ENCODE peak calls at places on chromosomes 4 and X, in ten cellular contexts. E is transverse colon, I is foreskin fibroblast, H is cardiac fibroblast, P is SK-N-SH, T is cardiac muscle cell, G is right lobe of liver, M is ovary, N is hepatocyte, Q is heart right ventricle. L is an unnamed sample.

GRCh38 chrX:9610774-9611392 is 146.0 kb downstream of the TBL1X start:
- DNase-seq in G (no peak), I (peak; percentile 37), M (no peak), N (no peak), H (peak; percentile 40), T (peak; percentile 25), E (no peak), P (no peak), Q (no peak), L (no peak)

GRCh38 chr4:56821394-56822263 is at the start of gene SPINK2:
- DNase-seq in T (no peak), G (peak; percentile 35), E (peak; percentile 63), H (no peak), Q (peak; percentile 25), P (peak; percentile 88), I (peak; percentile 8), N (peak; percentile 74), M (no peak), L (peak; percentile 61)

GRCh38 chr4:118014831-118015230 is 19.5 kb upstream of the NDST3 start:
- DNase-seq in G (no peak), T (no peak), M (no peak), P (no peak), Q (no peak), I (no peak), N (no peak), E (no peak), H (no peak), L (no peak)

GRCh38 chrX:119606508-119607389 is 525 bp upstream of the NKRF start:
- DNase-seq in M (no peak), G (no peak), P (no peak), I (no peak), H (no peak), N (no peak), T (peak; percentile 52), Q (no peak), E (no peak), L (no peak)

GRCh38 chrX:47704736-47705135 is 45.8 kb upstream of the UXT start:
- DNase-seq in H (no peak), P (no peak), G (no peak), T (no peak), E (no peak), M (no peak), Q (no peak), I (no peak), N (no peak), L (no peak)

GRCh38 chr4:4386736-4387392 is at the start of gene NSG1:
- DNase-seq in N (peak; percentile 53), H (peak; percentile 38), M (peak; percentile 42), E (no peak), I (peak; percentile 48), P (no peak), T (peak; percentile 57), Q (peak; percentile 36), G (no peak), L (no peak)

GRCh38 chr4:118772149-118773081 is 63.5 kb downstream of the SEC24D start:
- DNase-seq in Q (no peak), P (no peak), H (peak; percentile 72), E (no peak), T (peak; percentile 82), G (no peak), I (peak; percentile 70), M (no peak), N (peak; percentile 51), L (no peak)

GRCh38 chr4:116926631-116927295 is 158.6 kb downstream of the TRAM1L1 start:
- DNase-seq in G (no peak), E (no peak), P (no peak), T (no peak), Q (no peak), M (no peak), N (peak; percentile 8), I (peak; percentile 1), H (no peak), L (no peak)

GRCh38 chrX:110050386-110050785 is 47.5 kb downstream of the TMEM164 start:
- DNase-seq in H (no peak), I (no peak), T (no peak), N (no peak), G (no peak), Q (no peak), M (no peak), E (no peak), P (no peak), L (no peak)

GRCh38 chr4:78020677-78021076 is 36.4 kb upstream of the FRAS1 start:
- DNase-seq in I (no peak), H (no peak), G (no peak), T (no peak), E (no peak), Q (no peak), M (no peak), N (peak; percentile 24), P (no peak), L (no peak)

GRCh38 chr4:147110968-147111367 is 165.3 kb upstream of the TTC29 start:
- DNase-seq in T (peak; percentile 64), N (peak; percentile 29), E (no peak), I (peak; percentile 54), G (no peak), H (peak; percentile 60), P (peak; percentile 29), Q (no peak), M (no peak), L (no peak)

GRCh38 chr4:38179690-38180299 is 219.6 kb downstream of the PTTG2 start:
- DNase-seq in P (peak; percentile 76), G (peak; percentile 69), T (peak; percentile 82), H (peak; percentile 81), N (peak; percentile 89), M (peak; percentile 65), Q (peak; percentile 49), E (peak; percentile 88), I (peak; percentile 83), L (peak; percentile 60)

GRCh38 chrX:152897216-152898144 is at the start of gene ZNF185:
- DNase-seq in G (no peak), T (peak; percentile 58), P (peak; percentile 70), E (peak; percentile 66), I (peak; percentile 43), Q (no peak), H (peak; percentile 17), N (peak; percentile 75), M (no peak), L (no peak)

GRCh38 chr4:53015681-53016080 is 153.6 kb downstream of the RASL11B start:
- DNase-seq in P (peak; percentile 36), I (peak; percentile 83), T (peak; percentile 91), M (peak; percentile 66), E (peak; percentile 24), N (peak; percentile 77), G (no peak), H (peak; percentile 85), Q (no peak), L (no peak)

GRCh38 chr4:148444296-148445070 is 2.3 kb upstream of the NR3C2 start:
- DNase-seq in M (peak; percentile 57), E (peak; percentile 40), T (no peak), I (peak; percentile 40), G (peak; percentile 54), H (no peak), N (peak; percentile 48), P (peak; percentile 74), Q (peak; percentile 55), L (peak; percentile 36)

GRCh38 chr4:6337331-6337935 is 67.8 kb downstream of the WFS1 start:
- DNase-seq in H (no peak), E (no peak), I (no peak), G (no peak), N (no peak), P (no peak), Q (no peak), M (no peak), T (no peak), L (no peak)

GRCh38 chrX:683572-683971 is 53.0 kb downstream of the SHOX start:
- DNase-seq in M (no peak), G (no peak), E (no peak), N (no peak), Q (no peak), I (no peak), H (no peak), P (no peak), T (no peak), L (no peak)

GRCh38 chr4:168128601-168129000 is 36.3 kb downstream of the ANXA10 start:
- DNase-seq in P (no peak), H (no peak), T (no peak), M (no peak), Q (no peak), N (no peak), I (no peak), G (no peak), E (no peak), L (no peak)

DNA sequence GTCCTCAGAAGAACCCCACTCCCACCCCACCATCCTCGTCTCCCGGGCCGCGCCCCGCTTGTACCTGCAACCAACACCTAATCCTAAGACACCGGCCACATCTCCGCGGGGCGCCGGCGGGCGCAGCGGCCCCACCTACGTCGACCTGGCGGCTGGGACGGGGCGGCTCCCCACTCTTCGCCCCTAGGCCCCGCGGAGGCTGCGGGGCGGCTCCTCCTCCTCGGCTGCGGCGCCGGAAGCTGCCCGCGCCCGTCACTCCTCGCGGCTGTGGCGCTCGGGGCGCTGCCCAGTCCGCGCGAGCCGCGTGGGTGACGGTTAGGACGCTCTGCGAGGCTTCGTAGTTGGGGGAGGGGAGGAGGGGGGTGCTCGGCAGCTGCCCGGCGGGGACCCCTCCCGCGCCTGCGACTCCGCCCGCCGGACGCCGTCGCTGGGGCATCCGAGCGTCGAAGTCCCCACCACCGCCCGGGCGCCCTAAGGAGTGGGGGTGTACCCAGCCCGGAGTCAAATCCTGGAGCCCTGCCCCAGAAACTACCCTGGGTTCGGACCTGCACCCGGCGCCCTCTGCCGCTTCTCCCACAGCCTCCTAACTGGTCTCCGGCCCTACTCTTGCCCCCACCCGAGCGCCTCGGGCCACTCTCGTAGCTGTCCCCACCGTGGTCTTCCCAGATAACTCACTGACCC is at the start of gene CCDC158:
- DNase-seq in P (peak; percentile 82), N (no peak), G (peak; percentile 41), T (peak; percentile 49), Q (peak; percentile 33), M (no peak), H (no peak), E (no peak), I (peak; percentile 53), L (no peak)
- H3K4me3 ChIP-seq in P (peak within 1 kb of the TSS; percentile 32), N (no peak within 1 kb of the TSS), G (peak within 1 kb of the TSS; percentile 55), T (no peak within 1 kb of the TSS), Q (peak within 1 kb of the TSS; percentile 59), M (peak within 1 kb of the TSS; percentile 38), H (peak within 1 kb of the TSS; percentile 46), E (peak within 1 kb of the TSS; percentile 37), I (peak within 1 kb of the TSS; percentile 49), L (peak within 1 kb of the TSS; percentile 35)

GRCh38 chr4:107806196-107806595 is 18.5 kb upstream of the SGMS2 start:
- DNase-seq in M (no peak), G (no peak), I (no peak), T (peak; percentile 54), P (no peak), H (no peak), N (no peak), E (no peak), Q (no peak), L (no peak)
- H3K4me3 ChIP-seq in M (no peak overlapping the region), G (no peak overlapping the region), I (no peak overlapping the region), T (no peak overlapping the region), P (no peak overlapping the region), H (no peak overlapping the region), N (no peak overlapping the region), E (no peak overlapping the region), Q (no peak overlapping the region), L (no peak overlapping the region)

GRCh38 chrX:13754765-13755164 is 20.2 kb downstream of the OFD1 start:
- DNase-seq in N (no peak), H (no peak), M (no peak), Q (no peak), T (no peak), G (no peak), P (no peak), I (no peak), E (no peak), L (no peak)
- H3K4me3 ChIP-seq in N (no peak overlapping the region), H (no peak overlapping the region), M (no peak overlapping the region), Q (no peak overlapping the region), T (no peak overlapping the region), G (no peak overlapping the region), P (no peak overlapping the region), I (no peak overlapping the region), E (no peak overlapping the region), L (no peak overlapping the region)

GRCh38 chr4:40933272-40934053 is 183.7 kb downstream of the NSUN7 start:
- DNase-seq in I (peak; percentile 57), T (peak; percentile 80), E (no peak), H (peak; percentile 68), Q (no peak), M (peak; percentile 59), N (no peak), P (peak; percentile 20), G (no peak), L (no peak)
- H3K4me3 ChIP-seq in I (no peak overlapping the region), T (no peak overlapping the region), E (no peak overlapping the region), H (no peak overlapping the region), Q (no peak overlapping the region), M (no peak overlapping the region), N (no peak overlapping the region), P (no peak overlapping the region), G (no peak overlapping the region), L (no peak overlapping the region)

L was measured in CD8-positive, alpha-beta T cell.